ENCODE peak calls at places on chromosomes 11 and 22, in seven cellular contexts. O, N, T, I, D, Z and Q are unnamed samples.

GRCh38 chr11:102171101-102171500 is 60.9 kb downstream of the YAP1 start:
- DNase-seq in O (no peak), N (no peak), T (no peak), I (no peak), D (no peak), Z (no peak), Q (no peak)

GRCh38 chr11:57638005-57638760 is 11.5 kb downstream of the YPEL4 start:
- DNase-seq in O (peak; percentile 85), N (peak; percentile 82), T (no peak), I (no peak), D (peak; percentile 36), Z (peak; percentile 44), Q (no peak)

GRCh38 chr22:37267128-37267587 is 15.2 kb upstream of the CYTH4 start:
- DNase-seq in O (peak; percentile 91), N (no peak), T (peak; percentile 93), I (no peak), D (peak; percentile 42), Z (peak; percentile 55), Q (no peak)

GRCh38 chr11:17543041-17543440 is 1.2 kb downstream of the USH1C start:
- DNase-seq in O (no peak), N (no peak), T (peak; percentile 47), I (no peak), D (no peak), Z (peak; percentile 24), Q (no peak)

GRCh38 chr22:31595271-31595670 is 66.7 kb downstream of the PISD start:
- DNase-seq in O (no peak), N (no peak), T (no peak), I (no peak), D (no peak), Z (no peak), Q (no peak)

GRCh38 chr11:46675288-46675851 is 25.0 kb downstream of the ARHGAP1 start:
- DNase-seq in O (no peak), N (peak; percentile 78), T (peak; percentile 68), I (no peak), D (peak; percentile 79), Z (peak; percentile 68), Q (peak; percentile 70)

GRCh38 chr11:12288934-12289666 is 88.3 kb upstream of the PARVA start:
- DNase-seq in O (peak; percentile 40), N (peak; percentile 54), T (no peak), I (no peak), D (no peak), Z (no peak), Q (no peak)

GRCh38 chr11:121595717-121596156 is 143.0 kb upstream of the SORL1-AS1 start:
- DNase-seq in O (no peak), N (no peak), T (no peak), I (peak; percentile 27), D (no peak), Z (no peak), Q (no peak)

GRCh38 chr11:78417175-78417887 is at the start of gene GAB2:
- DNase-seq in O (peak; percentile 93), N (peak; percentile 71), T (peak; percentile 92), I (no peak), D (peak; percentile 51), Z (peak; percentile 66), Q (no peak)

GRCh38 chr22:37982151-37982838 is 2.1 kb downstream of the SOX10 start:
- DNase-seq in O (no peak), N (no peak), T (no peak), I (no peak), D (no peak), Z (no peak), Q (no peak)

GRCh38 chr11:723120-723883 is 17.3 kb downstream of the EPS8L2 start:
- DNase-seq in O (no peak), N (no peak), T (no peak), I (no peak), D (no peak), Z (peak; percentile 57), Q (no peak)

GRCh38 chr11:118572914-118573550 is 823 bp downstream of the ARCN1 start:
- DNase-seq in O (no peak), N (no peak), T (no peak), I (peak; percentile 8), D (no peak), Z (no peak), Q (no peak)

GRCh38 chr22:19556963-19557545 is 32.8 kb upstream of the CLDN5 start:
- DNase-seq in O (no peak), N (no peak), T (no peak), I (no peak), D (no peak), Z (no peak), Q (no peak)

GRCh38 chr11:11538277-11538960 is 83.4 kb downstream of the GALNT18 start:
- DNase-seq in O (peak; percentile 34), N (no peak), T (no peak), I (no peak), D (no peak), Z (no peak), Q (no peak)

GRCh38 chr11:5265832-5266231 is 3.9 kb downstream of the HBE1 start:
- DNase-seq in O (no peak), N (no peak), T (no peak), I (no peak), D (no peak), Z (no peak), Q (no peak)

GRCh38 chr11:131370090-131370751 is at the start of gene NTM:
- DNase-seq in O (no peak), N (no peak), T (no peak), I (no peak), D (peak; percentile 44), Z (peak; percentile 65), Q (no peak)

DNA sequence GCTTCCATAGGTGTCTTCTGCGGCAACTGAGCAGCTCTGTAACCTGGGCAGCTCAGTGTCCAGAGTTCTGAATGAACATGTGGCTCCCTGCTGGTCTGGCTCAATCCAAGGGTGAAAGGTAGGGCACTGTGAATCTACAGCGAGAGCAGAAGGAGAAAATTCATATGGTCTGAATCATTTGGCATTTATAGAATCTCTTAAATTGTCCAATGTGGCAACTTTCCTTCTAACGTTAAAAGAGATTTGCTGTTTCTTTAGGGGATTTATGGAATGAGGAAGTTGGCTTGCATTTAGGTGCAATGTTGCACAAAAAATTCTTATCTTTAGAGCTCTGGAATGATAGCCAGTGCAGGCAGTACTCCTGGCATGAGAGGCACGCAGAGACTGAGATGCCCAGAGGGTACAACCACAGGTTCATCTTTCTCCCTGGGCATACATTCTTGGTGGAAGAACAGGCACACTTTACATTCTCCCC is 17.0 kb downstream of the ATXN10 start:
- DNase-seq in O (no peak), N (no peak), T (no peak), I (peak; percentile 38), D (no peak), Z (no peak), Q (no peak)
- TF ChIP-seq POLR2AphosphoS5 in O (no peak), N (no peak), T (no peak), I (no peak), D (no peak), Z (no peak), Q (no peak)

GRCh38 chr11:36452987-36453386 is 57.1 kb downstream of the TRAF6 start:
- DNase-seq in O (no peak), N (no peak), T (no peak), I (no peak), D (no peak), Z (no peak), Q (no peak)
- H3K4me3 ChIP-seq in O (no peak overlapping the region), N (no peak overlapping the region), T (no peak overlapping the region), I (no peak overlapping the region), D (no peak overlapping the region), Z (no peak overlapping the region), Q (no peak overlapping the region)

GRCh38 chr11:105046898-105047579 is 1.9 kb upstream of the CARD16 start:
- DNase-seq in O (no peak), N (peak; percentile 63), T (no peak), I (no peak), D (no peak), Z (peak; percentile 35), Q (no peak)
- TF ChIP-seq POLR2AphosphoS5 in O (peak; percentile 79), N (peak; percentile 19), T (no peak), I (no peak), D (peak; percentile 71), Z (peak; percentile 76), Q (no peak)

GRCh38 chr22:45516923-45517675 is 14.4 kb downstream of the FBLN1 start:
- DNase-seq in O (no peak), N (no peak), T (no peak), I (no peak), D (no peak), Z (no peak), Q (no peak)
- H3K4me3 ChIP-seq in O (no peak overlapping the region), N (no peak overlapping the region), T (no peak overlapping the region), I (no peak overlapping the region), D (no peak overlapping the region), Z (no peak overlapping the region), Q (no peak overlapping the region)